ENCODE peak calls at places on chromosomes 4 and X, in five cellular contexts. B is progenitor cell of endocrine pancreas, Y is stomach, O is breast epithelium, K is Calu3. P is an unnamed sample.

GRCh38 chr4:64146030-64146429 is 263.2 kb downstream of the TECRL start:
- DNase-seq in B (no peak), Y (no peak), O (no peak), K (no peak), P (no peak)

GRCh38 chr4:84920591-84920990 is 45.9 kb downstream of the WDFY3 start:
- DNase-seq in B (no peak), Y (no peak), O (no peak), K (no peak), P (no peak)

GRCh38 chrX:18792828-18793227 is 85.4 kb downstream of the PPEF1 start:
- DNase-seq in B (no peak), Y (no peak), O (no peak), K (no peak), P (no peak)

GRCh38 chrX:123648028-123648810 is 84.6 kb downstream of the THOC2 start:
- DNase-seq in B (peak), Y (peak), O (no peak), K (peak), P (no peak)

GRCh38 chr4:8303485-8304281 is 34.1 kb downstream of the HTRA3 start:
- DNase-seq in B (no peak), Y (no peak), O (no peak), K (no peak), P (no peak)

GRCh38 chrX:154892263-154892662 is 6.1 kb downstream of the F8A1 start:
- DNase-seq in B (no peak), Y (no peak), O (no peak), K (no peak), P (no peak)

GRCh38 chrX:49840679-49841078 is 11.6 kb downstream of the PAGE4 start:
- DNase-seq in B (peak), Y (peak), O (no peak), K (peak), P (no peak)

GRCh38 chr4:797066-797465 is 28.9 kb downstream of the CPLX1 start:
- DNase-seq in B (no peak), Y (no peak), O (no peak), K (no peak), P (no peak)

GRCh38 chr4:176492648-176493302 is 173.0 kb downstream of the SPCS3 start:
- DNase-seq in B (no peak), Y (no peak), O (no peak), K (no peak), P (no peak)

GRCh38 chr4:134787315-134787714 is 585.7 kb upstream of the PABPC4L start:
- DNase-seq in B (no peak), Y (no peak), O (no peak), K (no peak), P (no peak)

GRCh38 chrX:71098302-71098701 is 2.7 kb downstream of the FOXO4 start:
- DNase-seq in B (no peak), Y (peak), O (peak), K (peak), P (no peak)

GRCh38 chrX:97685753-97686152 is 802.0 kb downstream of the RPA4 start:
- DNase-seq in B (no peak), Y (no peak), O (no peak), K (peak), P (no peak)

GRCh38 chr4:158176776-158177175 is 4.0 kb upstream of the GASK1B start:
- DNase-seq in B (no peak), Y (no peak), O (no peak), K (no peak), P (no peak)

GRCh38 chr4:11817088-11817487 is 388.4 kb upstream of the HS3ST1 start:
- DNase-seq in B (no peak), Y (no peak), O (no peak), K (no peak), P (no peak)

GRCh38 chrX:143571521-143571920 is 54.2 kb upstream of the SPANXN3 start:
- DNase-seq in B (no peak), Y (no peak), O (no peak), K (no peak), P (no peak)

GRCh38 chr4:43932448-43932847 is 516.2 kb downstream of the KCTD8 start:
- DNase-seq in B (no peak), Y (no peak), O (no peak), K (no peak), P (no peak)

GRCh38 chr4:43374352-43374751 is 481.8 kb downstream of the GRXCR1 start:
- DNase-seq in B (no peak), Y (no peak), O (no peak), K (no peak), P (no peak)

GRCh38 chrX:9339603-9340569 is 125.0 kb upstream of the TBL1X start:
- DNase-seq in B (no peak), Y (no peak), O (peak), K (no peak), P (no peak)

GRCh38 chr4:67019670-67020069 is 525.6 kb downstream of the CENPC start:
- DNase-seq in B (no peak), Y (no peak), O (no peak), K (no peak), P (no peak)

GRCh38 chr4:153904011-153904410 is 115.1 kb upstream of the SFRP2 start:
- DNase-seq in B (no peak), Y (no peak), O (no peak), K (no peak), P (no peak)
- TF ChIP-seq CTCF in B (no peak), Y (no peak), O (no peak), K (no peak), P (no peak)

DNA sequence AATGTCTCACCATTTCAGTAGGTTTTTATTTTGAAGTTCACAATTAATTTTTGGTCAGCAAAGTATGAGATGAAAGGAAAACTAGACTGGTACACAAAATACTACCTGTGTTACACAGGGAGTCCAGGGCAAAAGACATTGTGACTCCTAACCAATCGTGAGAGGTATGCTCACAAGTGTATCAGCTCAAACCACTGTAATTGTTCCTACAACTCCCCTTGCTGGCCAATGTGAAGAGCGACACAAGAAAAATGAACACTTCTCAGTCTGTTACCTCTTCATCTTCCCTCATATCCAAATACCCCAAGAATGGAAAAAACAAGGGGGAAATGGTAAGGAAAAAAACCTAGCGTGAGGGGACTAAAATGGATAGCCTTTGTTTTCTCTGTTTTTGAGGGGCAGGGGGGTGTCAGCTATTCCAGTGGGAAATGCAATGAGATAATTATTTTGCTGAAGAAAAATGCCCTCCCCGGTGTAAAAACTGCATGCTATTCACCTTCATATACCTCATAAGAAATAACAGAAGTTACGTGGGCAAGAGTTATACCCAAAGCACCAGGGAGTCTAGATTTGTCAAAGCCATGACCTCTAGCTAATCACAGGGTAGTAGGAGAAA is 30.6 kb upstream of the NSUN7 start:
- DNase-seq in B (no peak), Y (no peak), O (no peak), K (peak), P (no peak)
- TF ChIP-seq CTCF in B (peak), Y (no peak), O (no peak), K (peak), P (peak)

GRCh38 chr4:168995537-168996295 is 14.3 kb downstream of the CBR4 start:
- DNase-seq in B (no peak), Y (no peak), O (no peak), K (no peak), P (no peak)
- TF ChIP-seq CTCF in B (peak), Y (no peak), O (no peak), K (no peak), P (peak)

DNA sequence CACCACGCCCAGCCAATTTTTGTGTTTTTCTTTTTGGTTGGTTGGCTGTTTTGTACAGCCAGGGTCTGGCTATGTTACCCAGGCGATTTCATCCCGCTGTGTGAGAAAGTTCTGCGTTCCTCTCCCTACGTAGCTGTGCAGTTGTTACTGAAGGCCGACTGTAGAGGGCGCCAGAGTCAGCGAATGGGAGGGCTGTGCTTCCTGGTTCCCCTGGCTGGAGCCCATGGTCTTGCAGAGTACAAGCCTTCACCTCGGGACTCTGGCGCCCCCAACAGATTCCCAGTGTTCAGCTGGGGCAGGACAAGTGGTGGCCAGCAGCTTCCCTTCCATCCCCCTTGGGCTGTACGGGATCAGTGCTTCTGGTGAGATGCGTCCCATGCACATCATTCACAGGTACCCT is 5.6 kb upstream of the CT45A1 start:
- DNase-seq in B (no peak), Y (no peak), O (no peak), K (peak), P (no peak)
- TF ChIP-seq CTCF in B (no peak), Y (no peak), O (no peak), K (no peak), P (peak)

DNA sequence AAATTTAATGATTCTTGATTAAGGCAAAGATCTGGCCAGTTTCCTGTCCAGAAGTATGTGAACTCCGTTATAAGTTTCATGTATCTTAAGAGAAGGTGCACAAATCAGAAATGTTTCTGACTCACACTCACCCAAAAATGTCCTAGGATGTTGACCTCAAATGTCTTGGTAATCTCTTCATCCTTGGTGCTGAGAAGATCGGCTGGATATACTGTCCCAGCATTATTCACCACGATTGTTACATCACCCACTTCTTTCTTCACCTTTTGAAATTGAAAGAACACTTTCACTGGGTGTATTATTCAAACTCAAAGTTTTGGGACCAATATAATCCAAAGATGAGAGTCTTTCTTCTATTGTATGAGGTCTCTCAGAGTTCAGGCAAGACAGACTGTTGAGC is 5.7 kb downstream of the HSD17B13 start:
- DNase-seq in B (no peak), Y (no peak), O (no peak), K (no peak), P (no peak)
- TF ChIP-seq CTCF in B (no peak), Y (no peak), O (no peak), K (no peak), P (no peak)

DNA sequence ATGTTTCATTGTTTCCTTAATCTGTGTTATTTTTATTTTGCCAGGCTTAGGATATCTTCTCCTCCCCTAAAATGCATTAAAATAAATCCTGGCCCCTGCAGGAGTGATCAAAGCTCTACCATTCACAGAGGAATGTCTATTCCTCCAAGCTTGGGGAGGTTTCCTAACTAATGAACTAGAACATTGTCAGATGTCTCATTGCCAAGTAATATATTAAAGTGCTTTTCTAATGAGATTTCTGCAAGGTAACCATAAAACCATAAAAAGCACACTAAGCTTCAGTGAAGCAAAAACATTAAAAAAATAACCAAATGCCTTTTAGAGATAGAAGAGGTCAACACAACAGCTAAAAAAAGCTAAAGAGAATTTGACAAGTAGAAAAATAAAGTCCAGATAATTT is 34.8 kb downstream of the IGFBP7 start:
- DNase-seq in B (no peak), Y (no peak), O (no peak), K (no peak), P (no peak)
- TF ChIP-seq CTCF in B (no peak), Y (no peak), O (no peak), K (no peak), P (no peak)

GRCh38 chr4:3418029-3418762 is 23.6 kb upstream of the HGFAC start:
- DNase-seq in B (no peak), Y (no peak), O (no peak), K (no peak), P (no peak)
- TF ChIP-seq CTCF in B (peak), Y (no peak), O (no peak), K (no peak), P (no peak)

P was measured in type B pancreatic cell.